ENCODE peak calls at places on chromosomes 4 and X, in seven cellular contexts. One of them, this sample, is unnamed.

GRCh38 chrX:9141496-9141895 is 107.6 kb upstream of the FAM9B start:
- DNase-seq in heart left ventricle: no peak
- DNase-seq in Peyer's patch: no peak
- DNase-seq in transverse colon: no peak
- DNase-seq in GM12878: no peak
- DNase-seq in suprapubic skin: no peak
- DNase-seq in adrenal gland: no peak
- DNase-seq in this sample: no peak

GRCh38 chrX:9293051-9293496 is 171.8 kb upstream of the TBL1X start:
- DNase-seq in suprapubic skin: no peak
- DNase-seq in heart left ventricle: no peak
- DNase-seq in GM12878: no peak
- DNase-seq in adrenal gland: no peak
- DNase-seq in Peyer's patch: no peak
- DNase-seq in transverse colon: no peak
- DNase-seq in this sample: no peak

GRCh38 chr4:8086751-8087445 is 71.7 kb downstream of the ABLIM2 start:
- DNase-seq in suprapubic skin: no peak
- DNase-seq in GM12878: no peak
- DNase-seq in transverse colon: no peak
- DNase-seq in adrenal gland: no peak
- DNase-seq in Peyer's patch: no peak
- DNase-seq in heart left ventricle: no peak
- DNase-seq in this sample: no peak

GRCh38 chr4:19945979-19946380 is 305.7 kb upstream of the SLIT2 start:
- DNase-seq in Peyer's patch: no peak
- DNase-seq in suprapubic skin: no peak
- DNase-seq in heart left ventricle: no peak
- DNase-seq in adrenal gland: no peak
- DNase-seq in transverse colon: no peak
- DNase-seq in GM12878: no peak
- DNase-seq in this sample: no peak

GRCh38 chrX:65488496-65488895 is 46.1 kb downstream of the LAS1L start:
- DNase-seq in GM12878: no peak
- DNase-seq in heart left ventricle: no peak
- DNase-seq in adrenal gland: no peak
- DNase-seq in transverse colon: no peak
- DNase-seq in suprapubic skin: no peak
- DNase-seq in Peyer's patch: no peak
- DNase-seq in this sample: no peak

GRCh38 chr4:48129307-48130014 is 4.6 kb downstream of the TXK start:
- DNase-seq in suprapubic skin: no peak
- DNase-seq in GM12878: no peak
- DNase-seq in heart left ventricle: no peak
- DNase-seq in Peyer's patch: peak; percentile 62
- DNase-seq in adrenal gland: no peak
- DNase-seq in transverse colon: peak; percentile 52
- DNase-seq in this sample: peak; percentile 22

GRCh38 chr4:17236686-17237085 is 275.2 kb downstream of the QDPR start:
- DNase-seq in Peyer's patch: no peak
- DNase-seq in GM12878: no peak
- DNase-seq in suprapubic skin: no peak
- DNase-seq in adrenal gland: no peak
- DNase-seq in transverse colon: no peak
- DNase-seq in heart left ventricle: no peak
- DNase-seq in this sample: no peak

GRCh38 chr4:70367813-70368212 is 7.3 kb downstream of the SMR3A start:
- DNase-seq in transverse colon: no peak
- DNase-seq in Peyer's patch: no peak
- DNase-seq in suprapubic skin: no peak
- DNase-seq in GM12878: no peak
- DNase-seq in adrenal gland: no peak
- DNase-seq in heart left ventricle: no peak
- DNase-seq in this sample: no peak

GRCh38 chrX:87392369-87392768 is 125.2 kb upstream of the KLHL4 start:
- DNase-seq in transverse colon: no peak
- DNase-seq in suprapubic skin: no peak
- DNase-seq in adrenal gland: no peak
- DNase-seq in Peyer's patch: no peak
- DNase-seq in GM12878: no peak
- DNase-seq in heart left ventricle: no peak
- DNase-seq in this sample: no peak

GRCh38 chrX:30580641-30581040 is 3.1 kb upstream of the TASL start:
- DNase-seq in transverse colon: no peak
- DNase-seq in Peyer's patch: no peak
- DNase-seq in GM12878: no peak
- DNase-seq in adrenal gland: no peak
- DNase-seq in heart left ventricle: no peak
- DNase-seq in suprapubic skin: no peak
- DNase-seq in this sample: no peak

GRCh38 chrX:30576881-30577280 is 685 bp downstream of the TASL start:
- DNase-seq in Peyer's patch: no peak
- DNase-seq in adrenal gland: no peak
- DNase-seq in suprapubic skin: no peak
- DNase-seq in heart left ventricle: no peak
- DNase-seq in transverse colon: no peak
- DNase-seq in GM12878: no peak
- DNase-seq in this sample: no peak

GRCh38 chrX:30573125-30573524 is 4.4 kb downstream of the TASL start:
- DNase-seq in Peyer's patch: no peak
- DNase-seq in suprapubic skin: no peak
- DNase-seq in adrenal gland: no peak
- DNase-seq in GM12878: no peak
- DNase-seq in transverse colon: no peak
- DNase-seq in heart left ventricle: no peak
- DNase-seq in this sample: no peak

GRCh38 chrX:30572678-30573077 is 4.9 kb downstream of the TASL start:
- DNase-seq in adrenal gland: no peak
- DNase-seq in suprapubic skin: no peak
- DNase-seq in Peyer's patch: no peak
- DNase-seq in GM12878: no peak
- DNase-seq in transverse colon: no peak
- DNase-seq in heart left ventricle: no peak
- DNase-seq in this sample: no peak

DNA sequence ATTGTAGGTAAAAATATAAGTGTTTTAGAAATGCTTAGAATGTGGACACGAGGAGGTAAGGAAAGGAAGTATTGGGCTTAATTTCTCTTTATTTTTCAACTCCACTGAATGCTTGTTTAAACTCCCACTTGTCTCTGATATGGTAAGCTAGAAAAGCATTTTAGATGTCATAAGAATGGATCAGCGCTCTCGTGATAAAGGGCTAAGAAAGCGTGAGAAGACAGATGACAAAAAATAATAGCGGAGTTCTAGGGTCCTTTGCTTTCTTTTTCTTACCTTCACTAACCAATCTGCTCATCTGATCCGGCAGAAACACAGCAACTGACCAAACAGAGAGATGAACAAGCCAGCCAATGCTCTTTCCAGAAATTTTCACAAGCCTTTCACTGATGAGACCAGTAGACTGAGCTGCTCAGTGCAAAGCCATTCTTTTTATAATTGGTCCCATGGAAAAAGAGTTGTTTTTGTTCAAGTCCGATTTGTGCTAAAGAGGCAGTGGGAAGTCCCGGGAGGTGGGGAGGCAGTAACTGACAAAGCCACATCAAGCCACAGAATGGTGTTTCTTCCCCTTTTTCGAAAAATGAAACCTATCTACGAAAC is at the start of gene TASL:
- DNase-seq in adrenal gland: no peak
- DNase-seq in suprapubic skin: no peak
- DNase-seq in heart left ventricle: no peak
- DNase-seq in Peyer's patch: peak; percentile 69
- DNase-seq in GM12878: peak; percentile 94
- DNase-seq in transverse colon: peak; percentile 23
- DNase-seq in this sample: no peak
- TF ChIP-seq POLR2A in adrenal gland: no peak
- TF ChIP-seq POLR2A in suprapubic skin: no peak
- TF ChIP-seq POLR2A in heart left ventricle: no peak
- TF ChIP-seq POLR2A in Peyer's patch: no peak
- TF ChIP-seq POLR2A in GM12878: peak; percentile 60
- TF ChIP-seq POLR2A in transverse colon: peak; percentile 23
- TF ChIP-seq POLR2A in this sample: no peak

GRCh38 chrX:154478728-154479622 is at the start of gene LAGE3:
- DNase-seq in suprapubic skin: peak; percentile 96
- DNase-seq in transverse colon: peak; percentile 96
- DNase-seq in GM12878: peak; percentile 64
- DNase-seq in adrenal gland: peak; percentile 94
- DNase-seq in Peyer's patch: peak; percentile 97
- DNase-seq in heart left ventricle: peak; percentile 93
- DNase-seq in this sample: peak; percentile 92
- TF ChIP-seq POLR2A in suprapubic skin: no peak
- TF ChIP-seq POLR2A in transverse colon: peak; percentile 59
- TF ChIP-seq POLR2A in GM12878: peak; percentile 81
- TF ChIP-seq POLR2A in adrenal gland: no peak
- TF ChIP-seq POLR2A in Peyer's patch: peak; percentile 54
- TF ChIP-seq POLR2A in heart left ventricle: no peak
- TF ChIP-seq POLR2A in this sample: no peak

DNA sequence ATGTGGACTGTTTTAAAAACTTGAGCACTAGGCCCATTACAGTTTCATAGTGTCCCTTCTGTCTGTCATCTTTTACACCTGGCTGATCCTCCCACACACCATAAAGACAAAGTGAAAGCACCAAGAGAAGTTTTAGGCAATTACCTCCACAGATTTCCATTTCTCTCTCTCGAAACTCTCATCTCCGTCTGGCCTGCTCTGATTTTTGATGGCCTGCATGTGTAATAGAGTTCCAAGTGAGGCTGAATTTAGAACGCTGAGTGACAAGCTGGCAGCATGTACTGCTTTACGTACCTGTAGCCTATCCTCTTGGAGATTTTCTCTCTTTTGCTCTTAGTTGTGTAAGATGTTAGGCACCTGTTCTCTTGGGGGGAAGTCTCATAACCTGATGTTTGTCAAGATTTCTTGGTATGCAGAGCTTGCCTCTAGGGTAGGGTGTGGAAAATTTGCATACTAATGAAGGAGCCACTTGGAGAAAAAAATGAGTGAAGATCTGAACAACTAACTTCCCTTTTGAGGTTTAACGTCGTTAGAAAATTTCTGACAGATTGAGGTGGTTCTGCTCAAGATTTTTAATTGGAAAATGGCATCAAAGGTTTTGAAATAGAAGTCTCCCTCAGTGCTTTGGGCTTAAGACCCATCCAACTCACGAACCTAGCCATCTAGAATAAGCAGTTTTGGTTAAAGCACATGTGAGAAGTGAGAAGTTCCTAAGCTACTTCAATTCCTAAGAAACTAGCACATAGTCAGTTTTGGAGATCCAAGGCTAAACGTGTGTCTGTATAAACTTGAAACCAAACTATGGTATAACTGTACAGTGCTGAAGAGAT is 57.6 kb upstream of the RAP1GDS1 start:
- DNase-seq in suprapubic skin: no peak
- DNase-seq in adrenal gland: no peak
- DNase-seq in heart left ventricle: no peak
- DNase-seq in GM12878: peak; percentile 30
- DNase-seq in transverse colon: no peak
- DNase-seq in Peyer's patch: no peak
- DNase-seq in this sample: no peak
- TF ChIP-seq POLR2A in suprapubic skin: no peak
- TF ChIP-seq POLR2A in adrenal gland: no peak
- TF ChIP-seq POLR2A in heart left ventricle: no peak
- TF ChIP-seq POLR2A in GM12878: no peak
- TF ChIP-seq POLR2A in transverse colon: no peak
- TF ChIP-seq POLR2A in Peyer's patch: no peak
- TF ChIP-seq POLR2A in this sample: no peak

GRCh38 chrX:25002658-25003015 is 13.1 kb downstream of the ARX start:
- DNase-seq in transverse colon: no peak
- DNase-seq in GM12878: no peak
- DNase-seq in Peyer's patch: no peak
- DNase-seq in adrenal gland: no peak
- DNase-seq in suprapubic skin: no peak
- DNase-seq in heart left ventricle: no peak
- DNase-seq in this sample: no peak

GRCh38 chrX:25004040-25004439 is 11.7 kb downstream of the ARX start:
- DNase-seq in GM12878: no peak
- DNase-seq in Peyer's patch: no peak
- DNase-seq in suprapubic skin: no peak
- DNase-seq in transverse colon: no peak
- DNase-seq in heart left ventricle: no peak
- DNase-seq in adrenal gland: no peak
- DNase-seq in this sample: no peak

GRCh38 chrX:25001808-25002657 is 13.7 kb downstream of the ARX start:
- DNase-seq in transverse colon: no peak
- DNase-seq in adrenal gland: no peak
- DNase-seq in heart left ventricle: no peak
- DNase-seq in Peyer's patch: no peak
- DNase-seq in suprapubic skin: no peak
- DNase-seq in GM12878: no peak
- DNase-seq in this sample: no peak

GRCh38 chrX:25004485-25005032 is 11.2 kb downstream of the ARX start:
- DNase-seq in adrenal gland: no peak
- DNase-seq in transverse colon: no peak
- DNase-seq in suprapubic skin: no peak
- DNase-seq in heart left ventricle: no peak
- DNase-seq in Peyer's patch: no peak
- DNase-seq in GM12878: no peak
- DNase-seq in this sample: no peak

DNA sequence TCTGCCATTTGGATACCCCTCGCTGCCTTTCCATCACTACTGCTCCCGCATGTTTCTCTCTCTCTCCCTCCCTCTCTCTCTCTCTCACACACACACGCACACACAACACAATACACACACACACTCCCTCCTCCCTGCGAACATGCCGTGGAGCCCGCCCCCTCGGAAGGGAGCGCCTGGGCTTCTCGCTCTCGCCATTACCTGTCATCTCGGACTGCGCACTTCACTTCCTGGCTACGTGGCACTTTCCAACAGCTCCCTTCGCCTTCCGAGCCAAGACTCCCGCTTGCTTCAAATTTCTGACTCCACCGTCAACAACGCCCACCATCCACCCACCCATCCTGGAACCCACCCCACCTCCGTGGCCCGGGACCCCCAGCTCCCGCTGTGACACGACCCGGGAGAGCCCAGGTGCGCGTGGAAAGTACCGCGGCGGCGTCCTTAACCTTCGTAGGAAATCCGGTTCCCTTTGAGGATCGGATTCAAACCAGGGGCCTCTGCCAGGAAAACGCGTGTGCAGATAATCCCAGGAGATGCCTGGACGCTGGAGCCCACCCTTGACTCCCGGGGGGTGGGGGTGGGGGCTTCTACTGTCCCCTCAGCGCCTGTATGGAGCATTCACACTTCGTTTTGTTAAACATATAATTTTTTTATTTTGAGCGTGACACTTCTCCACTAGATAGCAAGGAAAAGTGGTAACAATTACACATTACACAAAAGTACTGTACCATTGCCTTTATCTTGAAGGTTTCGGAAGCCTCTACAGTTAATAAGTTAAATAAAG is 12.5 kb downstream of the ARX start:
- DNase-seq in Peyer's patch: no peak
- DNase-seq in suprapubic skin: no peak
- DNase-seq in transverse colon: no peak
- DNase-seq in GM12878: no peak
- DNase-seq in adrenal gland: no peak
- DNase-seq in heart left ventricle: no peak
- DNase-seq in this sample: no peak
- TF ChIP-seq POLR2A in Peyer's patch: no peak
- TF ChIP-seq POLR2A in suprapubic skin: no peak
- TF ChIP-seq POLR2A in transverse colon: no peak
- TF ChIP-seq POLR2A in GM12878: no peak
- TF ChIP-seq POLR2A in adrenal gland: no peak
- TF ChIP-seq POLR2A in heart left ventricle: no peak
- TF ChIP-seq POLR2A in this sample: no peak